ENCODE peak calls at places on chromosomes 13 and 19, in ten cellular contexts. C is activated CD8-positive, alpha-beta memory T cell treated with anti-CD3 and anti-CD28 coated beads, Interleukin-2, amount 10 ng/mL, durations not matched to agents 7 days and 5 days; H is mesenteric fat pad; Z is NCI-H1092 treated with DMSO at 0.1 percent for 48 hours; B is CD8-positive, alpha-beta T cell; W is PC-3; U is NCI-H1417 treated with DMSO at 0.1 percent for 48 hours; J is T-helper 2 cell; V is T-helper 1 cell; Y is body of pancreas. S is an unnamed sample.

GRCh38 chr13:111335263-111335662 is 14.8 kb downstream of the TEX29 start:
- DNase-seq in C (peak), H (peak), Z (no peak), B (no peak), W (no peak), U (no peak), J (no peak), V (no peak), Y (no peak), S (no peak)

GRCh38 chr19:10000171-10000826 is 10.0 kb downstream of the COL5A3 start:
- DNase-seq in C (peak), H (no peak), Z (peak), B (peak), W (peak), U (peak), J (peak), V (peak), Y (peak), S (peak)

GRCh38 chr19:44517146-44517545 is 12.3 kb downstream of the CEACAM20 start:
- DNase-seq in C (no peak), H (no peak), Z (no peak), B (no peak), W (no peak), U (no peak), J (no peak), V (no peak), Y (no peak), S (no peak)

GRCh38 chr19:2602391-2603181 is 99.9 kb downstream of the GNG7 start:
- DNase-seq in C (no peak), H (no peak), Z (no peak), B (no peak), W (peak), U (no peak), J (no peak), V (no peak), Y (peak), S (no peak)

GRCh38 chr13:98997738-98998641 is 20.1 kb upstream of the DOCK9 start:
- DNase-seq in C (no peak), H (no peak), Z (peak), B (no peak), W (peak), U (no peak), J (no peak), V (no peak), Y (no peak), S (no peak)

GRCh38 chr13:46173656-46174055 is 8.3 kb downstream of the LCP1 start:
- DNase-seq in C (peak), H (no peak), Z (no peak), B (no peak), W (no peak), U (no peak), J (no peak), V (no peak), Y (no peak), S (no peak)

GRCh38 chr19:873084-874019 is 13.9 kb downstream of the CFD start:
- DNase-seq in C (peak), H (no peak), Z (no peak), B (peak), W (no peak), U (no peak), J (peak), V (peak), Y (no peak), S (peak)

GRCh38 chr19:18588611-18589379 is at the start of gene REX1BD:
- DNase-seq in C (peak), H (peak), Z (peak), B (peak), W (peak), U (no peak), J (peak), V (peak), Y (peak), S (peak)

GRCh38 chr19:21691656-21692055 is 75.7 kb downstream of the ZNF100 start:
- DNase-seq in C (no peak), H (no peak), Z (no peak), B (no peak), W (no peak), U (no peak), J (no peak), V (no peak), Y (no peak), S (no peak)

GRCh38 chr13:49214917-49215376 is 5.2 kb upstream of the MLNR start:
- DNase-seq in C (peak), H (no peak), Z (no peak), B (peak), W (peak), U (no peak), J (peak), V (no peak), Y (peak), S (peak)

GRCh38 chr13:43977911-43978310 is 98.2 kb downstream of the LACC1 start:
- DNase-seq in C (no peak), H (no peak), Z (no peak), B (no peak), W (no peak), U (no peak), J (no peak), V (no peak), Y (no peak), S (no peak)

GRCh38 chr13:24215732-24216131 is 55.2 kb downstream of the SPATA13 start:
- DNase-seq in C (no peak), H (no peak), Z (no peak), B (no peak), W (peak), U (no peak), J (no peak), V (no peak), Y (peak), S (no peak)

GRCh38 chr13:113053376-113053775 is 52.2 kb upstream of the F7 start:
- DNase-seq in C (no peak), H (no peak), Z (no peak), B (no peak), W (no peak), U (no peak), J (no peak), V (no peak), Y (no peak), S (no peak)

GRCh38 chr19:16403151-16403977 is 68.4 kb downstream of the EPS15L1 start:
- DNase-seq in C (no peak), H (no peak), Z (no peak), B (no peak), W (no peak), U (no peak), J (no peak), V (no peak), Y (no peak), S (no peak)

GRCh38 chr13:89748716-89749115 is 1598.8 kb upstream of the MIR17HG start:
- DNase-seq in C (no peak), H (no peak), Z (no peak), B (no peak), W (no peak), U (no peak), J (no peak), V (no peak), Y (no peak), S (no peak)

GRCh38 chr13:48580185-48580803 is 47.4 kb upstream of the RCBTB2 start:
- DNase-seq in C (peak), H (no peak), Z (peak), B (peak), W (peak), U (peak), J (peak), V (peak), Y (peak), S (peak)

GRCh38 chr13:92573467-92574057 is 653.0 kb upstream of the GPC6 start:
- DNase-seq in C (no peak), H (no peak), Z (no peak), B (no peak), W (peak), U (no peak), J (no peak), V (no peak), Y (no peak), S (no peak)

GRCh38 chr13:109945206-109945960 is 159.0 kb upstream of the IRS2 start:
- DNase-seq in C (no peak), H (no peak), Z (no peak), B (no peak), W (peak), U (no peak), J (no peak), V (no peak), Y (no peak), S (no peak)

GRCh38 chr19:55472463-55472862 is 4.0 kb upstream of the ZNF628 start:
- DNase-seq in C (no peak), H (no peak), Z (no peak), B (no peak), W (peak), U (no peak), J (no peak), V (no peak), Y (no peak), S (no peak)

GRCh38 chr13:77751513-77752456 is 54.3 kb downstream of the SLAIN1 start:
- DNase-seq in C (peak), H (no peak), Z (peak), B (peak), W (peak), U (peak), J (peak), V (peak), Y (peak), S (peak)

GRCh38 chr13:35475960-35476943 is at the start of gene MAB21L1:
- DNase-seq in C (no peak), H (no peak), Z (no peak), B (no peak), W (no peak), U (peak), J (no peak), V (no peak), Y (no peak), S (no peak)

GRCh38 chr13:80612804-80613203 is 271.9 kb upstream of the SPRY2 start:
- DNase-seq in C (no peak), H (no peak), Z (no peak), B (no peak), W (no peak), U (no peak), J (no peak), V (no peak), Y (no peak), S (no peak)

GRCh38 chr19:44925114-44925891 is 10.9 kb downstream of the APOC1 start:
- DNase-seq in C (no peak), H (no peak), Z (peak), B (no peak), W (no peak), U (no peak), J (no peak), V (no peak), Y (peak), S (no peak)

GRCh38 chr13:91397595-91397994 is 826 bp upstream of the GPC5 start:
- DNase-seq in C (no peak), H (no peak), Z (no peak), B (no peak), W (no peak), U (no peak), J (no peak), V (no peak), Y (no peak), S (no peak)

GRCh38 chr13:23456437-23456836 is 22.9 kb upstream of the SACS start:
- DNase-seq in C (no peak), H (no peak), Z (no peak), B (no peak), W (no peak), U (no peak), J (no peak), V (no peak), Y (no peak), S (no peak)

GRCh38 chr13:61410669-61411297 is 4.9 kb downstream of the PCDH20 start:
- DNase-seq in C (no peak), H (no peak), Z (peak), B (no peak), W (peak), U (peak), J (no peak), V (no peak), Y (no peak), S (no peak)

GRCh38 chr19:35274323-35274722 is 5.6 kb downstream of the USF2 start:
- DNase-seq in C (no peak), H (no peak), Z (no peak), B (no peak), W (no peak), U (no peak), J (no peak), V (no peak), Y (no peak), S (no peak)

GRCh38 chr19:54062643-54063042 is 1.1 kb downstream of the VSTM1 start:
- DNase-seq in C (no peak), H (peak), Z (no peak), B (no peak), W (no peak), U (no peak), J (no peak), V (no peak), Y (no peak), S (no peak)

GRCh38 chr13:41457589-41458186 is 338 bp downstream of the RGCC start:
- DNase-seq in C (peak), H (peak), Z (no peak), B (peak), W (no peak), U (no peak), J (no peak), V (peak), Y (no peak), S (no peak)

GRCh38 chr19:3479177-3479818 is 1.0 kb downstream of the SMIM24 start:
- DNase-seq in C (peak), H (no peak), Z (no peak), B (no peak), W (peak), U (no peak), J (peak), V (peak), Y (no peak), S (peak)

GRCh38 chr19:11457115-11457514 is 21.7 kb downstream of the PRKCSH start:
- DNase-seq in C (no peak), H (no peak), Z (no peak), B (no peak), W (no peak), U (no peak), J (no peak), V (no peak), Y (no peak), S (no peak)

GRCh38 chr13:20566424-20566916 is 487 bp upstream of the IFT88 start:
- DNase-seq in C (no peak), H (no peak), Z (no peak), B (peak), W (peak), U (peak), J (no peak), V (no peak), Y (peak), S (no peak)

GRCh38 chr19:5360003-5360820 is 19.6 kb upstream of the PTPRS start:
- DNase-seq in C (no peak), H (no peak), Z (peak), B (no peak), W (peak), U (no peak), J (no peak), V (no peak), Y (no peak), S (no peak)

GRCh38 chr19:42693760-42694350 is 46.4 kb downstream of the PSG3 start:
- DNase-seq in C (no peak), H (no peak), Z (peak), B (no peak), W (peak), U (no peak), J (no peak), V (no peak), Y (peak), S (no peak)

GRCh38 chr13:30033681-30034447 is 183.4 kb upstream of the UBL3 start:
- DNase-seq in C (no peak), H (no peak), Z (no peak), B (no peak), W (peak), U (no peak), J (no peak), V (no peak), Y (no peak), S (no peak)

GRCh38 chr13:98348476-98348875 is 171.4 kb upstream of the RNF113B start:
- DNase-seq in C (no peak), H (no peak), Z (no peak), B (no peak), W (no peak), U (no peak), J (no peak), V (no peak), Y (no peak), S (no peak)

GRCh38 chr19:1860133-1860775 is 3.1 kb downstream of the KLF16 start:
- DNase-seq in C (no peak), H (no peak), Z (no peak), B (no peak), W (no peak), U (no peak), J (no peak), V (peak), Y (peak), S (peak)

GRCh38 chr13:19791953-19792537 is 9.3 kb upstream of the PSPC1 start:
- DNase-seq in C (no peak), H (peak), Z (no peak), B (no peak), W (no peak), U (no peak), J (no peak), V (no peak), Y (no peak), S (no peak)

S was measured in T-cell.